ENCODE peak calls at places on chromosomes 11 and 22, in six cellular contexts. X, T, F, P, C and B are unnamed samples. For H3K4me1, the result is how much of the 10 kb centered on the place peaks cover.

GRCh38 chr11:1351278-1351937 is 38.3 kb upstream of the BRSK2 start:
- DNase-seq in P (no peak), F (no peak), C (no peak), T (no peak), X (no peak), B (peak)

GRCh38 chr11:19432370-19433163 is 191.8 kb upstream of the E2F8 start:
- DNase-seq in P (peak), C (no peak), F (no peak), X (no peak), T (no peak), B (no peak)

GRCh38 chr11:46066335-46066734 is 54.9 kb downstream of the PHF21A start:
- DNase-seq in C (no peak), X (no peak), T (no peak), P (no peak), F (no peak), B (no peak)

GRCh38 chr11:47111318-47111804 is 65.3 kb downstream of the ARFGAP2 start:
- DNase-seq in X (no peak), T (no peak), F (no peak), C (no peak), P (no peak), B (no peak)

GRCh38 chr22:43343262-43343988 is at the start of gene SCUBE1:
- DNase-seq in T (peak), P (peak), C (peak), F (peak), X (peak), B (peak)

GRCh38 chr22:20577549-20577975 is 70.2 kb downstream of the MED15 start:
- DNase-seq in F (no peak), C (no peak), X (no peak), P (no peak), T (peak), B (no peak)

GRCh38 chr11:10529279-10529678 is 11.7 kb downstream of the RNF141 start:
- DNase-seq in C (no peak), F (no peak), T (no peak), X (no peak), P (no peak), B (no peak)

GRCh38 chr11:65573391-65574146 is 1.2 kb downstream of the FAM89B start:
- DNase-seq in P (peak), F (no peak), X (no peak), C (no peak), T (no peak), B (no peak)

GRCh38 chr11:128483211-128483788 is 104.1 kb downstream of the ETS1 start:
- DNase-seq in X (no peak), T (no peak), P (no peak), C (no peak), F (no peak), B (no peak)

GRCh38 chr11:78397398-78397797 is 20.2 kb downstream of the GAB2 start:
- DNase-seq in C (no peak), T (no peak), F (no peak), P (no peak), X (no peak), B (no peak)

GRCh38 chr11:121464352-121464946 is 11.7 kb upstream of the SORL1-AS1 start:
- DNase-seq in P (peak), X (peak), T (peak), F (peak), C (peak), B (peak)

GRCh38 chr11:129804012-129804411 is 11.6 kb upstream of the TMEM45B start:
- DNase-seq in P (no peak), X (no peak), C (no peak), F (no peak), T (no peak), B (no peak)

GRCh38 chr22:28005513-28005912 is 86.5 kb upstream of the PITPNB start:
- DNase-seq in P (no peak), T (peak), C (no peak), X (peak), F (no peak), B (no peak)

GRCh38 chr11:2867142-2867541 is 18.4 kb downstream of the CDKN1C start:
- DNase-seq in F (no peak), T (no peak), X (no peak), C (no peak), P (no peak), B (no peak)

GRCh38 chr11:68146010-68146540 is 24.9 kb upstream of the CHKA start:
- DNase-seq in X (peak), F (peak), P (peak), C (peak), T (peak), B (no peak)

GRCh38 chr11:68148071-68148805 is 27.1 kb upstream of the CHKA start:
- DNase-seq in C (no peak), T (no peak), X (no peak), F (no peak), P (no peak), B (no peak)

GRCh38 chr11:68148882-68149281 is 27.7 kb upstream of the CHKA start:
- DNase-seq in C (no peak), F (no peak), X (no peak), T (no peak), P (no peak), B (no peak)

GRCh38 chr11:68145120-68145866 is 24.1 kb upstream of the CHKA start:
- DNase-seq in F (peak), C (peak), P (no peak), X (no peak), T (no peak), B (no peak)

DNA sequence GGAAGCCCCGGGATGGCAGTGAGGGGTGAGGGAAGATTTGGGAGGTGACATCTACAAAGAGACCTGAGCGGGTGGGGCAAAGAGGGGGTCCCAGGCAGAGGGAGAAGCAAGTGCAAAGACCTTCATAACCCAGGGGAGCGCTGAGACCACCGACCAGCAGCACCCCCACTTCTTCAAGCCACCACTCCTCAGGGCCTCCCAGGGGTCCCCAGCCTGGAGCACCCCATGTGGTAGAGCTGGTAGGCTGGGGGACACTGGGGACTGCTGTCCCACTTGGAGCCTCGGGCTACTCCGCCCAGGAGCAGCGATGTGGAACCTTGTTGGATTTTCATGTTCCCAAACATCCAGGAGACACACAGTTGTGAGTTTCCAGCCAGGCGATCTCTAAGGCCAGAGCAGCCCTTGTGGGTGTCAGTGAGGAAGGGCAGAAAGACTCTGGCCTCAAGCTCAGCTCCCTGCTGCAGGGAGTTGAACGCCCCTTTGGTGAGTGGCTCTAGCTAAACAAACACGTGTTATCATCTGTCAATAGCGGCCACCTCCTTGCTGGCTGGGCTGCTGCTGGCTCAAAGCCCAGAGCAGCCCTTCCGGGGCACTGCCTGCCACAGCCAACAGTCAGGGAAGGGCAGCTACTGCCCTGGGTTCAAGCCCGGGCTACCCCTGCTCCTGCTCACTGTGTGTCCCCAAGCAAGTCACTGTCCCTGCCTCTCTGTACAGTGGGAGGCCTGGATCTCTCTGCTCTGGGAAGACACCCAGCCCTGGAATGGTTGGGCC is 25.7 kb upstream of the CHKA start:
- DNase-seq in C (peak), P (peak), T (no peak), F (peak), X (peak), B (peak)
- H3K4me3 ChIP-seq in C (no peak), P (no peak), T (no peak), F (no peak), X (no peak), B (no peak)

GRCh38 chr11:75288846-75289760 is 48.5 kb downstream of the TPBGL start:
- DNase-seq in C (no peak), X (no peak), F (no peak), T (no peak), P (no peak), B (no peak)
- H3K4me1 ChIP-seq in C (under half), X (under half), F (under half), T (under half), P (under half), B (under half)

GRCh38 chr22:44883011-44883421 is 126.8 kb downstream of the PHF21B start:
- DNase-seq in P (no peak), C (no peak), F (no peak), X (no peak), T (no peak), B (no peak)
- TF ChIP-seq CTCF in P (no peak), C (no peak), F (no peak), X (no peak), T (no peak), B (no peak)

DNA sequence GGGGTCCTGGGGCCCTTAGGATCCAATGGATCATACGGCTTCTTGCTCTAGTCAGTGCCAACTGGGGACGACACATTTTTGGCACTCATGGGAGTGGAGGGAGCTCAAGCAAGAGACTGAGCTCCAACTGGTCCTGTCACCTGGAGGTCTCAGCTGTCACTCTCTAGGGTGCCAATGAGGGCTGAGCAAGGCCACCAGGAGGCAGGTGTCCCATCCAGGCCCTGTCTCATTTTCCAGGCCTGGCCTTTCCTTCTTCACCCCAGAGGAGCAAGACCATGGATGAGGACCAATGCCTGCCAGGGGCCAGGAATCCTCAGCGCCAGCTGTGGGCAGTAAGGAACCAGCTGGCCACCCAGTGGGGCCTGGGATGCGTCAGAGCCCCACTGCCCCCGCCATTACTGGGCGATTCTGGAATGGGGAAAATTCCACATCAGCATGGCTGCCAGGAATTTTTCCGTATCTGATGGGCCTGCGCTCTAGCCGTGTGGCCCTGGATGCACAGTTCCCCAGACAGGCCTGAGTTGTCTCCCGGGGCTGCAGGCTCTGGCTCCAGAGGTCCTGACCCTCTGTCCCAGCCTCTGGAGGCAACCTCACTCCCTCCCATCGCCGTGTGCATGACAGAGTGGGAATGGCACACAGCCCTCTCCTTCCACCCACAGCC is 676 bp upstream of the GAL3ST1 start:
- DNase-seq in C (no peak), P (no peak), T (peak), F (no peak), X (peak), B (peak)
- H3K4me3 ChIP-seq in C (peak), P (no peak), T (peak), F (no peak), X (peak), B (peak)

GRCh38 chr22:35915477-35916013 is 113.1 kb downstream of the RBFOX2 start:
- DNase-seq in X (no peak), P (no peak), C (no peak), F (no peak), T (no peak), B (no peak)
- H3K4me1 ChIP-seq in X (half or more), P (under half), C (under half), F (under half), T (half or more), B (half or more)

GRCh38 chr22:47474895-47475294 is 712.4 kb downstream of the TBC1D22A start:
- DNase-seq in P (no peak), C (no peak), F (no peak), X (no peak), T (no peak), B (no peak)
- TF ChIP-seq CTCF in P (no peak), C (no peak), F (no peak), X (no peak), T (no peak), B (no peak)

DNA sequence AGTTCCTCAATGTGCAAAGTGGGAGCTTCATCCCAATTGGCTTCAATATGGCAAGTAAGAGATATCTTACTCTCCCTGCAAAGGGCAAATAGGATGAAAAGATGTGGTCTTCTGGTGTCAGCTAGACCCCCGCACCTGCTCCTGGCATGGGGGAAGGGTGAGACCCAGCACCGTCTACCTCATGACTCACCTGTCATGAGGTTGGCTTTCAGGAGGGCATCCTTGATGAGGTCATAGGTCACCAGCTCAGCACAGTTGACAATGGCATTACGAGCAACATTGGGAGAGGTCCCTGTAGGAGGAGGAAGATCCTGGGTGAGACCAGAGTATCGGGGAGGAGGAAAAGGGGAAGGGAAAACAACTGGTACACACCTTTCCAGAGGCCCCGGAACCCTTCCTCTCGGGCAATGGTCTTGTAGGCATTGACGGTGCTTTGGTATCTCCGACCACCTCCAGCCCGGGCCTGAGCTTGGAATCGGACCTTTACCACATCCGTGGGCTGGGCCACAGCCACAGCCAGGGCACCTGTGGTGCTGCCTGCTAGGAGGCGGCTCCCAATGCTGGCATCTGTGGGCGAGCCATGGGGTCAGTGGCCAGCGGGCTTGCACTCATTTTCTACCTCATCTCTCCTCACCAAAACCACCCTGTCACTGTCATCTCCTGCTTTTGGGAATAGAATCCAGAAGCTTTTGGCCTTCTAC is 6.0 kb downstream of the UCP2 start:
- DNase-seq in X (no peak), T (no peak), C (no peak), P (no peak), F (no peak), B (no peak)
- H3K4me3 ChIP-seq in X (no peak), T (no peak), C (no peak), P (no peak), F (no peak), B (no peak)

DNA sequence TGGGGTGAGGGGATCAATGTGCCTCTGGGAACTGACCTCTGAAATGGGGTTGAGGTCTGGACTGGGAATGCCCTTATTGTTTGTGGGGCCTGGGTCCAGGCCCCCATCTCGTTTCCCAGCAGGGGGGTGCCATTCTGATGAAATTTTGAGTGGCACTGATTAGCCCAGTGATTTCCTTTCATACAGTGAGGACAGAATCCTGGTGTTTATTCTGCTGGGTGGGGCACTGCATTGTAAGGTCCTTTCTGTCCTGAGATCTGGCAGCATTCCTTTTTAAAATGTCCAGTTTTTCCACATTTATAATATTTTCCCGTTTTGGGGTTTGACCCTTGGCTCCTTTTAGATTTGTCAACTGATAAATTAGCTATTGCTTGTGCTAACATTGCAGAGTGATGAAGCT is 27.1 kb downstream of the OR10A6 start:
- DNase-seq in C (no peak), X (no peak), P (peak), F (no peak), T (no peak), B (no peak)
- H3K4me1 ChIP-seq in C (under half), X (under half), P (under half), F (under half), T (under half), B (under half)

GRCh38 chr11:36793542-36793926 is 195.5 kb upstream of the RAG2 start:
- DNase-seq in P (no peak), T (no peak), F (no peak), C (no peak), X (no peak), B (no peak)
- TF ChIP-seq CTCF in P (no peak), T (no peak), F (no peak), C (no peak), X (peak), B (peak)

GRCh38 chr11:94131363-94132115 is 2.9 kb downstream of the PANX1 start:
- DNase-seq in X (no peak), P (no peak), F (peak), T (no peak), C (no peak), B (peak)
- H3K4me3 ChIP-seq in X (peak), P (no peak), F (no peak), T (peak), C (no peak), B (peak)